ENCODE peak calls at places on chromosomes 6 and 20, in seven cellular contexts. Z, M, D, P, I, O and N are unnamed samples.
A peak's percentile ranks its signal among the peaks of the same experiment; 100 is the strongest.

GRCh38 chr20:59518881-59519706 is 85.2 kb upstream of the PHACTR3 start:
- DNase-seq in M (peak; percentile 24), P (peak; percentile 47), Z (peak; percentile 54), D (peak; percentile 82), O (peak; percentile 79), I (peak; percentile 62), N (peak; percentile 30)

GRCh38 chr20:20022498-20022897 is 5.3 kb downstream of the NAA20 start:
- DNase-seq in Z (no peak), P (no peak), M (no peak), I (no peak), O (peak; percentile 6), D (no peak), N (no peak)

GRCh38 chr6:20837189-20837588 is 302.9 kb downstream of the CDKAL1 start:
- DNase-seq in I (no peak), O (no peak), P (no peak), Z (no peak), D (no peak), M (no peak), N (no peak)

GRCh38 chr6:347232-347631 is 44.3 kb upstream of the IRF4 start:
- DNase-seq in P (no peak), M (no peak), I (no peak), Z (no peak), D (no peak), O (no peak), N (no peak)

GRCh38 chr6:90284745-90285481 is 11.7 kb downstream of the BACH2 start:
- DNase-seq in D (no peak), Z (no peak), M (peak; percentile 85), I (no peak), O (peak; percentile 23), P (peak; percentile 70), N (no peak)

GRCh38 chr20:41249781-41250281 is 67.7 kb downstream of the ZHX3 start:
- DNase-seq in P (peak; percentile 29), O (peak; percentile 90), I (peak; percentile 78), Z (peak; percentile 48), M (peak; percentile 82), D (peak; percentile 86), N (peak; percentile 12)

GRCh38 chr6:27608916-27609883 is 136.3 kb upstream of the ZNF184 start:
- DNase-seq in M (peak; percentile 70), D (peak; percentile 68), I (peak; percentile 47), O (peak; percentile 92), P (peak; percentile 60), Z (no peak), N (peak; percentile 80)

GRCh38 chr20:58714923-58715708 is 22.5 kb downstream of the NPEPL1 start:
- DNase-seq in Z (no peak), M (no peak), D (no peak), O (no peak), I (no peak), P (no peak), N (no peak)

GRCh38 chr6:133705731-133706130 is 183.2 kb upstream of the TCF21 start:
- DNase-seq in I (no peak), D (no peak), P (peak; percentile 82), O (no peak), Z (no peak), M (no peak), N (no peak)

GRCh38 chr6:15969236-15969778 is 159.6 kb upstream of the MYLIP start:
- DNase-seq in Z (no peak), I (no peak), M (no peak), P (no peak), O (no peak), D (no peak), N (peak; percentile 75)

GRCh38 chr6:64013061-64013410 is 377.4 kb downstream of the PHF3 start:
- DNase-seq in M (peak; percentile 38), P (no peak), Z (no peak), I (no peak), O (no peak), D (no peak), N (no peak)

GRCh38 chr6:21323577-21323976 is 270.0 kb upstream of the SOX4 start:
- DNase-seq in D (no peak), I (no peak), Z (no peak), O (no peak), P (no peak), M (no peak), N (peak; percentile 55)

GRCh38 chr20:44758247-44759101 is 12.8 kb downstream of the KCNK15 start:
- DNase-seq in M (no peak), Z (no peak), O (no peak), D (no peak), I (no peak), P (no peak), N (no peak)

GRCh38 chr6:44504321-44504761 is 116.8 kb downstream of the CDC5L start:
- DNase-seq in P (no peak), Z (no peak), I (peak; percentile 1), M (no peak), D (peak; percentile 10), O (no peak), N (no peak)

GRCh38 chr6:85429346-85429745 is 20.5 kb upstream of the NT5E start:
- DNase-seq in P (no peak), I (no peak), Z (no peak), O (no peak), D (no peak), M (no peak), N (no peak)

GRCh38 chr20:416950-417800 is 9.1 kb downstream of the RBCK1 start:
- DNase-seq in Z (no peak), P (no peak), M (no peak), O (no peak), I (no peak), D (no peak), N (no peak)

GRCh38 chr6:20906938-20907337 is 372.7 kb downstream of the CDKAL1 start:
- DNase-seq in Z (no peak), I (no peak), O (no peak), D (no peak), M (peak; percentile 53), P (peak; percentile 87), N (no peak)

GRCh38 chr6:12077021-12077420 is 64.9 kb downstream of the HIVEP1 start:
- DNase-seq in M (no peak), P (no peak), Z (no peak), I (no peak), O (no peak), D (no peak), N (no peak)

GRCh38 chr6:56291278-56291917 is 44.0 kb upstream of the COL21A1 start:
- DNase-seq in D (no peak), P (no peak), M (no peak), Z (no peak), I (no peak), O (no peak), N (no peak)

GRCh38 chr6:16369989-16370388 is 131.6 kb downstream of the GMPR start:
- DNase-seq in O (no peak), Z (no peak), D (no peak), P (no peak), I (no peak), M (no peak), N (no peak)

GRCh38 chr20:20174089-20174835 is 121.9 kb downstream of the CFAP61 start:
- DNase-seq in P (no peak), D (no peak), Z (no peak), I (no peak), M (no peak), O (peak; percentile 14), N (no peak)

GRCh38 chr20:54473340-54473739 is 2.1 kb upstream of the DOK5 start:
- DNase-seq in D (no peak), P (no peak), M (no peak), I (no peak), O (no peak), Z (no peak), N (no peak)
- H2BK120ac ChIP-seq in D (no peak overlapping the region), P (no peak overlapping the region), M (no peak overlapping the region), I (no peak overlapping the region), O (no peak overlapping the region), Z (no peak overlapping the region), N (no peak overlapping the region)

DNA sequence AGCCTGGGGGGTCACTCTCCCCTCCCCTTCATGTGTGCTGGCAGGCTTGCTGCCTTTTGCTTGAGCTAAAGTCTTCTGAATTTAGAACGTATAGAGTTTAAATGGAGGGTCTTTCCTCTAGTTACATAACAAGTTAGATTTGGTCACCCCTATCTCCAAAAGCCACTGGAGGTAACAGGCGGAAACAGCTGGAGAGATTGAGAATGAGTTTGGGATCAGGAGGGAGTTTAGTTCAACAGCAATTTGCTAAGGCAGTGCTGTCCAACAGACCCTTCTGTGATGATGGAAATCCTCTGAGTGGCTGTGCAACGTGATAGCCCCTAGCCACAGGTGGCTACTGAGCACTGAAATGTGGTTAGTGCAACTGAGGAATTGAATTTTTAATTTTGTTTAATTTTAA is 132.8 kb downstream of the EYA2 start:
- DNase-seq in O (no peak), P (no peak), D (no peak), M (no peak), Z (no peak), I (no peak), N (no peak)
- H2BK120ac ChIP-seq in O (no peak overlapping the region), P (no peak overlapping the region), D (no peak overlapping the region), M (no peak overlapping the region), Z (no peak overlapping the region), I (no peak overlapping the region), N (no peak overlapping the region)

GRCh38 chr6:33276581-33276863 is 401 bp upstream of the B3GALT4 start:
- DNase-seq in M (peak; percentile 26), P (no peak), Z (no peak), D (peak; percentile 38), I (no peak), O (no peak), N (no peak)

GRCh38 chr6:33276864-33277662 is at the start of gene B3GALT4:
- DNase-seq in O (peak; percentile 97), Z (peak; percentile 81), D (peak; percentile 96), P (peak; percentile 68), I (peak; percentile 89), M (peak; percentile 77), N (peak; percentile 61)

GRCh38 chr6:33278392-33278741 is 1.4 kb downstream of the B3GALT4 start:
- DNase-seq in Z (no peak), P (no peak), D (no peak), M (no peak), I (no peak), O (no peak), N (no peak)

GRCh38 chr6:33278810-33279209 is 1.9 kb downstream of the B3GALT4 start:
- DNase-seq in M (no peak), I (no peak), O (no peak), Z (no peak), P (no peak), D (no peak), N (no peak)

DNA sequence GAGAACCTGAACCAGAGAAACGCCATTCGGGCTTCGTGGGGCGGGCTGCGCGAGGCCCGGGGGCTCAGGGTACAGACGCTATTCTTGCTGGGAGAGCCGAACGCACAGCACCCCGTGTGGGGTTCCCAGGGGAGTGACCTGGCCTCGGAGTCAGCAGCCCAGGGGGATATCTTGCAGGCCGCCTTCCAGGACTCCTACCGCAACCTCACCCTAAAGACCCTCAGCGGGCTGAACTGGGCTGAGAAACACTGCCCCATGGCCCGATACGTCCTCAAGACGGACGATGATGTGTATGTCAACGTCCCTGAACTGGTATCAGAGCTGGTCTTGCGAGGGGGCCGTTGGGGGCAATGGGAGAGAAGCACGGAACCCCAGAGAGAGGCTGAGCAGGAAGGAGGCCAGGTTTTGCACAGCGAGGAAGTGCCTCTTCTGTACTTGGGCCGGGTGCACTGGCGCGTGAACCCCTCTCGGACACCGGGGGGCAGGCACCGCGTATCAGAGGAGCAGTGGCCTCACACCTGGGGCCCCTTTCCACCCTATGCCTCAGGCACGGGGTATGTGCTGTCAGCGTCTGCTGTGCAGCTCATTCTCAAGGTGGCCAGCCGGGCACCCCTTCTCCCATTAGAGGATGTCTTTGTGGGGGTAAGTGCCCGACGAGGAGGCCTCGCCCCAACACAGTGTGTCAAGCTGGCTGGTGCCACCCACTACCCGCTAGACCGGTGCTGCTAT is 904 bp downstream of the B3GALT4 start:
- DNase-seq in I (peak; percentile 65), Z (no peak), M (no peak), P (no peak), O (no peak), D (peak; percentile 49), N (no peak)
- H2BK120ac ChIP-seq in I (no peak overlapping the region), Z (no peak overlapping the region), M (no peak overlapping the region), P (no peak overlapping the region), O (no peak overlapping the region), D (no peak overlapping the region), N (peak overlapping the region; percentile 37)

GRCh38 chr6:70474751-70475150 is 61.4 kb downstream of the FAM135A start:
- DNase-seq in M (peak; percentile 40), I (no peak), P (peak; percentile 62), D (peak; percentile 42), O (peak; percentile 86), Z (peak; percentile 83), N (no peak)
- H2BK120ac ChIP-seq in M (no peak overlapping the region), I (no peak overlapping the region), P (no peak overlapping the region), D (no peak overlapping the region), O (no peak overlapping the region), Z (no peak overlapping the region), N (no peak overlapping the region)